ENCODE peak calls at places on chromosomes 4 and X, in six cellular contexts. G is retinal pigment epithelial cell, P is GM06990, D is brain microvascular endothelial cell, O is cardiac muscle cell, E is A673. T is an unnamed sample.

GRCh38 chr4:102438396-102438795 is 62.8 kb upstream of the NFKB1 start:
- DNase-seq in G (no peak), P (no peak), D (peak), O (no peak), E (no peak), T (no peak)

GRCh38 chr4:94463771-94464170 is 12.0 kb downstream of the PDLIM5 start:
- DNase-seq in G (no peak), P (no peak), D (no peak), O (no peak), E (no peak), T (peak)

GRCh38 chr4:141126769-141127168 is 6.5 kb downstream of the RNF150 start:
- DNase-seq in G (no peak), P (no peak), D (no peak), O (no peak), E (peak), T (no peak)

GRCh38 chr4:39698424-39699009 is 581 bp downstream of the UBE2K start:
- DNase-seq in G (no peak), P (no peak), D (no peak), O (peak), E (peak), T (peak)

GRCh38 chr4:119046263-119046662 is 89.4 kb upstream of the MYOZ2 start:
- DNase-seq in G (no peak), P (no peak), D (no peak), O (peak), E (no peak), T (no peak)

GRCh38 chrX:23792861-23793553 is 10.0 kb downstream of the SAT1 start:
- DNase-seq in G (no peak), P (no peak), D (no peak), O (no peak), E (peak), T (peak)

GRCh38 chr4:181536753-181537434 is 706.3 kb upstream of the TENM3 start:
- DNase-seq in G (no peak), P (no peak), D (no peak), O (no peak), E (no peak), T (no peak)

GRCh38 chrX:119015407-119016242 is 41.2 kb downstream of the LONRF3 start:
- DNase-seq in G (peak), P (peak), D (peak), O (no peak), E (no peak), T (peak)

GRCh38 chr4:169439244-169439643 is 168.5 kb upstream of the SH3RF1 start:
- DNase-seq in G (no peak), P (no peak), D (no peak), O (no peak), E (no peak), T (peak)

GRCh38 chr4:53563824-53564223 is 27.5 kb downstream of the LNX1 start:
- DNase-seq in G (peak), P (peak), D (peak), O (no peak), E (no peak), T (peak)

GRCh38 chr4:76806757-76807156 is 91.2 kb downstream of the SOWAHB start:
- DNase-seq in G (no peak), P (no peak), D (no peak), O (no peak), E (no peak), T (no peak)

GRCh38 chr4:123924536-123924935 is 527.9 kb downstream of the SPRY1 start:
- DNase-seq in G (no peak), P (no peak), D (no peak), O (no peak), E (no peak), T (peak)

GRCh38 chrX:19640063-19640462 is 124.8 kb upstream of the MAP3K15 start:
- DNase-seq in G (no peak), P (no peak), D (no peak), O (no peak), E (no peak), T (no peak)

GRCh38 chr4:3220586-3221494 is 28.1 kb upstream of the MSANTD1 start:
- DNase-seq in G (no peak), P (no peak), D (no peak), O (no peak), E (no peak), T (no peak)

GRCh38 chr4:130568746-130569145 is 1472.8 kb downstream of the C4orf33 start:
- DNase-seq in G (no peak), P (no peak), D (no peak), O (no peak), E (no peak), T (peak)

GRCh38 chrX:122113376-122113775 is 1066.0 kb downstream of the GLUD2 start:
- DNase-seq in G (no peak), P (no peak), D (no peak), O (no peak), E (no peak), T (no peak)

GRCh38 chr4:101682946-101683345 is 107.6 kb upstream of the BANK1 start:
- DNase-seq in G (no peak), P (no peak), D (no peak), O (no peak), E (peak), T (no peak)

GRCh38 chrX:9708923-9709553 is 56.6 kb downstream of the GPR143 start:
- DNase-seq in G (peak), P (peak), D (peak), O (peak), E (peak), T (peak)

GRCh38 chr4:2786152-2786671 is 6.7 kb upstream of the SH3BP2 start:
- DNase-seq in G (no peak), P (peak), D (no peak), O (no peak), E (no peak), T (no peak)

GRCh38 chr4:107757860-107758476 is 37.9 kb upstream of the PAPSS1 start:
- DNase-seq in G (no peak), P (no peak), D (no peak), O (peak), E (peak), T (peak)

GRCh38 chrX:27186671-27187070 is 276.5 kb downstream of the PPP4R3C start:
- DNase-seq in G (peak), P (no peak), D (peak), O (peak), E (peak), T (peak)

GRCh38 chr4:93764647-93765246 is 63.8 kb upstream of the ATOH1 start:
- DNase-seq in G (peak), P (peak), D (peak), O (peak), E (peak), T (peak)

GRCh38 chr4:189940178-189941004 is at the start of gene FRG1:
- DNase-seq in G (peak), P (peak), D (peak), O (peak), E (peak), T (peak)

DNA sequence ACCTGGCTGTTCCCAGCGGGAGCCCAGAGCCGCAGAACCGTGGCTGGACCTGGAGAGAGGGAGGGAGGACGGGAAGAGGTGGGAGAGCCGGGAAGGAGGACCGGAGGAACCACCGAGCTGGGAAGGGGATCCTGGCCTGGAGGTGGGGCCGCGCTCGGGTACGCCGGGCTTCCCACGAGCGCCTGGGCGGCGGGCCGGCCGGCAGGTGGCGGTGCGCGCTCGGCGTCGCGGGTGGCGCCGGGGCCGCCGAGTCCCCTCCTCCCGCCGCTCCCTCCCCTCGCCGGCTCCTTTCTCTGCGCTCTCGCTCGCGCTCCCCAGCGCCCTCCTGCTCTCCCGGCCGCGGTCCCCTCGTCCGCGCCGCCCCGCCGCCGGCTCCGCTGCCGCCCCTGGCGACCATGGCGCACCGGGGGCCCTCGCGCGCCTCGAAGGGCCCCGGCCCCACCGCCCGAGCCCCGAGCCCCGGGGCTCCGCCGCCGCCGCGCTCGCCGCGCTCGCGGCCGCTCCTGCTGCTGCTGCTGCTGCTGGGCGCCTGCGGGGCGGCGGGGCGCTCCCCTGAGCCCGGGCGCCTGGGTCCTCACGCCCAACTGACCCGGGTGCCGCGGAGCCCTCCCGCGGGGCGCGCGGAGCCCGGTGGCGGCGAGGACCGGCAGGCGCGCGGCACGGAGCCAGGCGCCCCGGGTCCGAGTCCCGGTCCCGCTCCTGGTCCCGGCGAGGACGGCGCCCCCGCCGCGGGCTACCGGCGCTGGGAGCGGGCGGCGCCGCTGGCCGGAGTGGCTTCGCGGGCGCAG is at the start of gene SORCS2:
- DNase-seq in G (no peak), P (peak), D (peak), O (peak), E (peak), T (peak)
- TF ChIP-seq CTCF in G (no peak), P (peak), D (peak), O (peak), E (peak), T (peak)

GRCh38 chr4:38512840-38513239 is 151.2 kb upstream of the KLF3 start:
- DNase-seq in G (no peak), P (no peak), D (no peak), O (no peak), E (no peak), T (no peak)
- H3K4me3 ChIP-seq in G (no peak), P (no peak), D (no peak), O (no peak), E (no peak), T (no peak)

DNA sequence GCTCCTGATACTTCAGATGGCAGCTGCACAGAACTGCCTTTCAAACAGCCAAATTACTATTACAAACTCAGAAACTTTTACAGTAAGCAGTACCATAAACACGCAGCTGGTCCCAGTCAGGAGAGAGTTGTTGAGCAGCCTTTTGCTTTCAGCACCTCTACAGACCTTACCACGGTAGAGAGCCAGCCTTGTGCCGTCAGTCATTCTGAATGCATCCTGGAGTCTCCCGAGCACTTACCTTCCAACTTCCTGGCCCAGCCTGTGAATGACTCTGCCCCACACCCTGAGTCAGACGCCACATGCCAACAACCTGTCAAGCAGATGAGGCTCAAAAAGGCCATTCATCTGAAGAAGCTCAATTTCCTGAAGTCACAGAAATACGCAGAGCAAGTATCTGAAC is 12.4 kb downstream of the ZBTB49 start:
- DNase-seq in G (no peak), P (no peak), D (no peak), O (peak), E (no peak), T (no peak)
- TF ChIP-seq CTCF in G (no peak), P (no peak), D (no peak), O (no peak), E (no peak), T (no peak)

DNA sequence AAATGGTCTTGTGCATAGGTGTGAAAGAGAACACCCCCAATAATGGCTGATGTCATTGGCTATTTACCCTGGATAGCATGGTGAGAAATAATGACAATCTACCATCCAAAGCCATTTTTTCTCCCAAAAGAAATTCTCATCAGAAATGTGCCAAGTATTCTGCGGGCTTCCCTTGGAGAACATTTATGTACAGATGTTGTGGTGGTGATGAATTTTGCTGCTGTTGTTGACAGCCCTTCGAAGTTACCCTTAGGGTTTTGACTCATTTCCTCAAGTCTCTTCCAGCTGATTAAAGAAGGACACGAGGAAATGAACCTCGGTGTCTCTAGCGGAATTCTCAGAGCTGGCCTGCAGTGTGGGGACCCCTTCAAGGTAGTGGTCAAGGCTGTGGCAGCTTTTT is 3.4 kb downstream of the KIT start:
- DNase-seq in G (no peak), P (no peak), D (peak), O (no peak), E (peak), T (peak)
- H3K4me3 ChIP-seq in G (no peak), P (no peak), D (no peak), O (no peak), E (no peak), T (no peak)

DNA sequence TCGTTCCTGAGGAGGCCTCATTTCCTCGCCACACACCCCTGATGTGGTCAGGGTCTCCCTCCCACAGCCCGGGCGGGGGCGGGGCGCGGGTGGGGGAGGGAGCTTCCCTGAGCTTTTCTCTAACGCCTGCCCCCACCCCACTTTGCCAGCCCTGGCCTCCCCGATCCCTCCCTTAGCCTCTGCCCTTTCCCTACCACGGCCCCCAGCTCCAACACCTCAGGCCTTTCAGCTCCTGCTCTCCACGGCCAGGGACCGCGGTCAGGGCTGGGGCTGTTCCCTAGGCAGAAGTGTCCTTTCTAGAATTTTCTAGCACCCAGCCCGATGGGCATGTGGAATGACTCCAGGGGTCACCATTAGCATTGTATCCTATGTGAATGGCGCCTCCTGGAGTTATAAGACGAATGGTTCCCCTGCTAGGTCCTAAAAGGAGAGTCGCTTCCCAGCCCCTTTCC is 201.3 kb upstream of the BCOR start:
- DNase-seq in G (no peak), P (no peak), D (no peak), O (peak), E (no peak), T (no peak)
- TF ChIP-seq CTCF in G (peak), P (no peak), D (peak), O (peak), E (peak), T (peak)

DNA sequence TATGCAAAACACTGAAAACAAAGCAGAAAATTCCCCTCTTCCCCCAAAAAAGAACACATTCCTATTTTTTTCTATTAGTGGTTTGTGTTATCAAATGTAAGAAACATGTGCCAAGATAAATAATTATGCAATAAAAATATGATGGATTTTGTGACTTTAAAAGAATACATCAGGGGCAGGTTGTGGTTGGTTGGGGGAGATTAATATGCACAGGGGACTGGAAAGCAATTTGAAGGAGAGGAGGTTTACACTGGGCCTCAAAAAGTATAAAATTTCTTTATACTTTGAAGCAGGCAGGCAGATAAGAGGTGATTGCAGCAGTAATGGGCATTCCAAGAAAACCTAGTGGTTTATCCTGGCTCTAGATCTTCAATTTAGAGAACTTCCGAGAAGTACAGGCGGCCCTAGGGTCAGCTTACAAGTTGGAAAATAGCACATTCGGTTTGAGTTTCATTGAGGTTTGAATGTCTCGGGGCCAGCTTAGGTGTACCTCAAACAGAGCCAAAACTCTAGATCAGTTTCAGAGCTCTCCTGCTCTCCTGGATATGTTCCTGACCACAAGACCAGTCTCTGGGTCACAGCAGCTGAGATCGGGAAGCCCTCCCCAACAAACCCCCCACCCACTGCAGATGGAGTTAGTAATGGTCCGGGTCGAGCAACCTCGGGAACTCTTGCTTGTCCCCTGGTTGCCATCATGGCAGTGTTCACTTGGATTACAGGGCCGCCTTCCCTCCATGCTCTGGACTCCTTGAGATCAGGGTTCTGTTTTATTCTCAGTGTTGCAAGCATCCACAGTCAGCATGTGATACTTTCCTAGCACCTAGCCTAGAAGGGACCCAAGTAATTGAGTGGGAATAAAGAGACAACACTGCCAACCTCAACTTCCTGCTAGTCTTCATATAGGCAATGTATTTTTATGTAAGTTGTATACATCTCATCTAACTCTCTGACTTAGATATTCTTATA is 112.1 kb upstream of the DDIT4L start:
- DNase-seq in G (no peak), P (no peak), D (no peak), O (no peak), E (no peak), T (peak)
- H3K4me3 ChIP-seq in G (no peak), P (no peak), D (no peak), O (no peak), E (no peak), T (no peak)

DNA sequence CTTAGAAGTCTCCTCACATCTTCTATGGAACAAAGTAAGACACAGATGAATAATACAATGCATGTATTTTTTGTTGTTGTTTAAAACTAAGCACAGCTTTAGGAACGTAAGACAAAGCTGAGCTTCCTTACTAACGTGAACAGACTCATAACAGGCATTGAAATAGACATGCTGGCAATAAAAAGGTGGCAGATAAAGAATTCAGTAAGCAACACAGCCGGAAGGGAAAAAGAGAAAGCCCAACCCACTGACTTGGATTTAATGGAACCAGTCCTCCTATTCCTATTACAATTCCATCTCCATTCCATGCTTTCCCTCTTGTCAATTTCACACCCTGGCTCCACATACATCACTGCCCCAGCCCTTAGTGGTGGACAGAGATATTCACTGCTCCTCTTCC is 182.1 kb downstream of the NSUN7 start:
- DNase-seq in G (no peak), P (no peak), D (no peak), O (no peak), E (no peak), T (no peak)
- TF ChIP-seq CTCF in G (no peak), P (no peak), D (no peak), O (no peak), E (no peak), T (no peak)

GRCh38 chrX:151402719-151403390 is 5.8 kb downstream of the VMA21 start:
- DNase-seq in G (no peak), P (no peak), D (no peak), O (no peak), E (no peak), T (no peak)

GRCh38 chrX:151396827-151397740 is at the start of gene VMA21:
- DNase-seq in G (peak), P (peak), D (peak), O (peak), E (peak), T (peak)

GRCh38 chrX:151397741-151398070 is 700 bp downstream of the VMA21 start:
- DNase-seq in G (no peak), P (no peak), D (no peak), O (no peak), E (peak), T (no peak)

GRCh38 chrX:151396042-151396826 is 772 bp upstream of the VMA21 start:
- DNase-seq in G (peak), P (peak), D (peak), O (no peak), E (no peak), T (peak)

GRCh38 chrX:151398346-151398745 is 1.3 kb downstream of the VMA21 start:
- DNase-seq in G (no peak), P (no peak), D (no peak), O (no peak), E (no peak), T (no peak)
- H3K4me3 ChIP-seq in G (no peak), P (peak), D (no peak), O (no peak), E (peak), T (no peak)

DNA sequence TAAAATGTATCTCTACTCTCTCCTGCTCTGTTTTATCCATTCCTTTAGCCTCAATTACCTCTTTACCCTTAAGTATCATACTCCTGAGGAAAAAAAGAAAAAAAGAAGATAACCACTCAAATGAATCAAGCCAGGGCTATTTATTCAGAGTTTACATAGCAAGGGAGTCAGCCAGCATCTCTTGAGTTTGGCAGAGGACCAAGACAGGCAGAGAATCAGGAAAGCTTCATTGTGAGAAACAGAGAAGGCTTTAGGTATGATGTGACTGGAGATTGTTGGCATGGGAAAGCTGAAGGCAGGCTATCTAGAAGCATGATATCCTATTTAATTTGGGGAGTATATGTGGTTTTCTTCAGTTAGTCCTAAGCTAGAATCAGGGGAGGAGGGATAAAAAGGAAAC is 11.1 kb downstream of the APELA start:
- DNase-seq in G (no peak), P (no peak), D (peak), O (no peak), E (no peak), T (no peak)
- TF ChIP-seq CTCF in G (no peak), P (no peak), D (no peak), O (no peak), E (no peak), T (no peak)

GRCh38 chrX:120561634-120562568 is 1.1 kb upstream of the CUL4B start:
- DNase-seq in G (no peak), P (peak), D (no peak), O (no peak), E (no peak), T (no peak)
- H3K4me3 ChIP-seq in G (peak), P (peak), D (peak), O (peak), E (peak), T (peak)